ENCODE peak calls at places on chromosome 6, in nine cellular contexts. One of them, this sample, is unnamed.

GRCh38 chr6:22322103-22322882 is 25.5 kb upstream of the PRL start:
- DNase-seq in CD8-positive, alpha-beta T cell: no peak
- DNase-seq in hippocampal formation: no peak
- DNase-seq in putamen: no peak
- DNase-seq in bronchial epithelial cell: no peak
- DNase-seq in GDM1: no peak
- DNase-seq in GM03348: no peak
- DNase-seq in NCI-H1092: no peak
- DNase-seq in GM23248: no peak
- DNase-seq in this sample: no peak

GRCh38 chr6:12587096-12587495 is 129.5 kb upstream of the PHACTR1 start:
- DNase-seq in putamen: no peak
- DNase-seq in GDM1: no peak
- DNase-seq in GM23248: no peak
- DNase-seq in NCI-H1092: no peak
- DNase-seq in bronchial epithelial cell: no peak
- DNase-seq in GM03348: no peak
- DNase-seq in CD8-positive, alpha-beta T cell: no peak
- DNase-seq in hippocampal formation: no peak
- DNase-seq in this sample: no peak

GRCh38 chr6:119446623-119447008 is 97.1 kb upstream of the MAN1A1 start:
- DNase-seq in bronchial epithelial cell: peak; percentile 61
- DNase-seq in CD8-positive, alpha-beta T cell: no peak
- DNase-seq in hippocampal formation: no peak
- DNase-seq in NCI-H1092: no peak
- DNase-seq in putamen: peak; percentile 14
- DNase-seq in GM23248: peak; percentile 51
- DNase-seq in GDM1: no peak
- DNase-seq in GM03348: peak; percentile 46
- DNase-seq in this sample: no peak

GRCh38 chr6:79872986-79873385 is 74.4 kb downstream of the ELOVL4 start:
- DNase-seq in GDM1: no peak
- DNase-seq in bronchial epithelial cell: peak; percentile 99
- DNase-seq in GM23248: peak; percentile 88
- DNase-seq in NCI-H1092: no peak
- DNase-seq in GM03348: peak; percentile 32
- DNase-seq in CD8-positive, alpha-beta T cell: no peak
- DNase-seq in hippocampal formation: no peak
- DNase-seq in putamen: no peak
- DNase-seq in this sample: no peak

GRCh38 chr6:25889877-25890853 is 16.1 kb upstream of the SLC17A3 start:
- DNase-seq in bronchial epithelial cell: peak; percentile 46
- DNase-seq in CD8-positive, alpha-beta T cell: no peak
- DNase-seq in GDM1: no peak
- DNase-seq in hippocampal formation: peak; percentile 4
- DNase-seq in GM03348: peak; percentile 58
- DNase-seq in putamen: peak; percentile 23
- DNase-seq in NCI-H1092: peak; percentile 23
- DNase-seq in GM23248: peak; percentile 66
- DNase-seq in this sample: peak; percentile 40

GRCh38 chr6:32954983-32955802 is 2.3 kb upstream of the HLA-DMA start:
- DNase-seq in GM03348: no peak
- DNase-seq in CD8-positive, alpha-beta T cell: no peak
- DNase-seq in putamen: no peak
- DNase-seq in hippocampal formation: no peak
- DNase-seq in GM23248: peak; percentile 54
- DNase-seq in NCI-H1092: no peak
- DNase-seq in GDM1: peak; percentile 30
- DNase-seq in bronchial epithelial cell: peak; percentile 54
- DNase-seq in this sample: no peak

GRCh38 chr6:137573739-137574138 is 79.5 kb upstream of the OLIG3 start:
- DNase-seq in bronchial epithelial cell: no peak
- DNase-seq in hippocampal formation: no peak
- DNase-seq in NCI-H1092: no peak
- DNase-seq in putamen: no peak
- DNase-seq in GM03348: no peak
- DNase-seq in GDM1: no peak
- DNase-seq in CD8-positive, alpha-beta T cell: no peak
- DNase-seq in GM23248: no peak
- DNase-seq in this sample: no peak

GRCh38 chr6:111032493-111033140 is 50.8 kb downstream of the RPF2 start:
- DNase-seq in putamen: no peak
- DNase-seq in GM03348: no peak
- DNase-seq in bronchial epithelial cell: no peak
- DNase-seq in GDM1: no peak
- DNase-seq in hippocampal formation: no peak
- DNase-seq in GM23248: no peak
- DNase-seq in CD8-positive, alpha-beta T cell: no peak
- DNase-seq in NCI-H1092: no peak
- DNase-seq in this sample: no peak

GRCh38 chr6:37787216-37787615 is 32.3 kb upstream of the ZFAND3 start:
- DNase-seq in GDM1: no peak
- DNase-seq in GM03348: no peak
- DNase-seq in putamen: no peak
- DNase-seq in hippocampal formation: no peak
- DNase-seq in bronchial epithelial cell: no peak
- DNase-seq in NCI-H1092: no peak
- DNase-seq in GM23248: no peak
- DNase-seq in CD8-positive, alpha-beta T cell: no peak
- DNase-seq in this sample: no peak

GRCh38 chr6:133218831-133219230 is 22.3 kb upstream of the EYA4 start:
- DNase-seq in hippocampal formation: no peak
- DNase-seq in GM03348: no peak
- DNase-seq in putamen: no peak
- DNase-seq in GM23248: no peak
- DNase-seq in NCI-H1092: no peak
- DNase-seq in CD8-positive, alpha-beta T cell: no peak
- DNase-seq in GDM1: no peak
- DNase-seq in bronchial epithelial cell: peak; percentile 63
- DNase-seq in this sample: no peak

GRCh38 chr6:42007753-42008528 is 42.4 kb upstream of the TAF8 start:
- DNase-seq in NCI-H1092: no peak
- DNase-seq in GM03348: no peak
- DNase-seq in GM23248: no peak
- DNase-seq in GDM1: peak; percentile 18
- DNase-seq in putamen: no peak
- DNase-seq in hippocampal formation: no peak
- DNase-seq in bronchial epithelial cell: no peak
- DNase-seq in CD8-positive, alpha-beta T cell: peak; percentile 71
- DNase-seq in this sample: no peak

GRCh38 chr6:122712093-122712863 is 67.2 kb upstream of the FABP7 start:
- DNase-seq in CD8-positive, alpha-beta T cell: no peak
- DNase-seq in hippocampal formation: no peak
- DNase-seq in NCI-H1092: no peak
- DNase-seq in putamen: no peak
- DNase-seq in GDM1: no peak
- DNase-seq in GM23248: peak; percentile 13
- DNase-seq in GM03348: no peak
- DNase-seq in bronchial epithelial cell: no peak
- DNase-seq in this sample: no peak

GRCh38 chr6:30819287-30819917 is 64.9 kb upstream of the DDR1 start:
- DNase-seq in CD8-positive, alpha-beta T cell: no peak
- DNase-seq in putamen: no peak
- DNase-seq in hippocampal formation: no peak
- DNase-seq in NCI-H1092: no peak
- DNase-seq in GDM1: no peak
- DNase-seq in GM23248: peak; percentile 87
- DNase-seq in bronchial epithelial cell: peak; percentile 99
- DNase-seq in GM03348: no peak
- DNase-seq in this sample: no peak

GRCh38 chr6:16623029-16623653 is 138.1 kb downstream of the ATXN1 start:
- DNase-seq in NCI-H1092: no peak
- DNase-seq in GM23248: peak; percentile 32
- DNase-seq in putamen: no peak
- DNase-seq in CD8-positive, alpha-beta T cell: no peak
- DNase-seq in GDM1: no peak
- DNase-seq in GM03348: no peak
- DNase-seq in bronchial epithelial cell: peak; percentile 31
- DNase-seq in hippocampal formation: no peak
- DNase-seq in this sample: no peak

GRCh38 chr6:52598123-52598823 is 21.4 kb upstream of the TRAM2 start:
- DNase-seq in putamen: peak; percentile 27
- DNase-seq in GDM1: no peak
- DNase-seq in CD8-positive, alpha-beta T cell: no peak
- DNase-seq in GM03348: peak; percentile 87
- DNase-seq in NCI-H1092: peak; percentile 21
- DNase-seq in hippocampal formation: peak; percentile 22
- DNase-seq in bronchial epithelial cell: peak; percentile 28
- DNase-seq in GM23248: peak; percentile 93
- DNase-seq in this sample: peak; percentile 89

GRCh38 chr6:84774174-84775158 is 10.1 kb upstream of the TBX18 start:
- DNase-seq in CD8-positive, alpha-beta T cell: no peak
- DNase-seq in GDM1: no peak
- DNase-seq in NCI-H1092: no peak
- DNase-seq in hippocampal formation: no peak
- DNase-seq in GM03348: peak; percentile 89
- DNase-seq in putamen: no peak
- DNase-seq in bronchial epithelial cell: peak; percentile 30
- DNase-seq in GM23248: peak; percentile 85
- DNase-seq in this sample: peak; percentile 35

GRCh38 chr6:82767037-82767436 is 298.6 kb downstream of the UBE3D start:
- DNase-seq in bronchial epithelial cell: peak; percentile 31
- DNase-seq in GM23248: no peak
- DNase-seq in GDM1: no peak
- DNase-seq in putamen: no peak
- DNase-seq in GM03348: no peak
- DNase-seq in hippocampal formation: no peak
- DNase-seq in NCI-H1092: no peak
- DNase-seq in CD8-positive, alpha-beta T cell: no peak
- DNase-seq in this sample: no peak

GRCh38 chr6:47788498-47788884 is 6.7 kb downstream of the OPN5 start:
- DNase-seq in GM23248: peak; percentile 7
- DNase-seq in GDM1: no peak
- DNase-seq in putamen: no peak
- DNase-seq in bronchial epithelial cell: no peak
- DNase-seq in CD8-positive, alpha-beta T cell: no peak
- DNase-seq in NCI-H1092: no peak
- DNase-seq in GM03348: no peak
- DNase-seq in hippocampal formation: no peak
- DNase-seq in this sample: no peak

GRCh38 chr6:26216886-26217713 is 129.9 kb downstream of the HFE start:
- DNase-seq in hippocampal formation: peak; percentile 40
- DNase-seq in bronchial epithelial cell: peak; percentile 33
- DNase-seq in GM03348: peak; percentile 54
- DNase-seq in CD8-positive, alpha-beta T cell: peak; percentile 84
- DNase-seq in NCI-H1092: peak; percentile 78
- DNase-seq in GM23248: peak; percentile 92
- DNase-seq in putamen: no peak
- DNase-seq in GDM1: peak; percentile 93
- DNase-seq in this sample: no peak

GRCh38 chr6:151948007-151948745 is 140.7 kb downstream of the ESR1 start:
- DNase-seq in GM03348: peak; percentile 28
- DNase-seq in GDM1: peak; percentile 38
- DNase-seq in putamen: no peak
- DNase-seq in bronchial epithelial cell: no peak
- DNase-seq in GM23248: peak; percentile 8
- DNase-seq in hippocampal formation: no peak
- DNase-seq in CD8-positive, alpha-beta T cell: no peak
- DNase-seq in NCI-H1092: no peak
- DNase-seq in this sample: no peak

GRCh38 chr6:5214570-5215052 is 46.1 kb downstream of the LYRM4 start:
- DNase-seq in GM23248: peak; percentile 28
- DNase-seq in GDM1: peak; percentile 39
- DNase-seq in NCI-H1092: no peak
- DNase-seq in bronchial epithelial cell: peak; percentile 21
- DNase-seq in GM03348: no peak
- DNase-seq in putamen: no peak
- DNase-seq in hippocampal formation: peak; percentile 41
- DNase-seq in CD8-positive, alpha-beta T cell: no peak
- DNase-seq in this sample: peak; percentile 39

GRCh38 chr6:158358450-158359077 is 46.3 kb downstream of the TULP4 start:
- DNase-seq in GM03348: no peak
- DNase-seq in GDM1: no peak
- DNase-seq in NCI-H1092: no peak
- DNase-seq in bronchial epithelial cell: no peak
- DNase-seq in GM23248: no peak
- DNase-seq in hippocampal formation: no peak
- DNase-seq in putamen: no peak
- DNase-seq in CD8-positive, alpha-beta T cell: no peak
- DNase-seq in this sample: no peak

GRCh38 chr6:34916348-34916967 is 27.4 kb downstream of the ANKS1A start:
- DNase-seq in putamen: no peak
- DNase-seq in bronchial epithelial cell: no peak
- DNase-seq in hippocampal formation: no peak
- DNase-seq in GDM1: no peak
- DNase-seq in GM03348: no peak
- DNase-seq in CD8-positive, alpha-beta T cell: no peak
- DNase-seq in GM23248: no peak
- DNase-seq in NCI-H1092: no peak
- DNase-seq in this sample: no peak

GRCh38 chr6:11532097-11532496 is 5.5 kb upstream of the TMEM170B start:
- DNase-seq in CD8-positive, alpha-beta T cell: no peak
- DNase-seq in bronchial epithelial cell: no peak
- DNase-seq in GDM1: no peak
- DNase-seq in GM03348: no peak
- DNase-seq in GM23248: peak; percentile 6
- DNase-seq in hippocampal formation: no peak
- DNase-seq in putamen: no peak
- DNase-seq in NCI-H1092: no peak
- DNase-seq in this sample: no peak

GRCh38 chr6:44538841-44539240 is 151.3 kb downstream of the CDC5L start:
- DNase-seq in hippocampal formation: no peak
- DNase-seq in NCI-H1092: no peak
- DNase-seq in putamen: no peak
- DNase-seq in GM03348: peak; percentile 44
- DNase-seq in bronchial epithelial cell: no peak
- DNase-seq in GDM1: no peak
- DNase-seq in GM23248: no peak
- DNase-seq in CD8-positive, alpha-beta T cell: no peak
- DNase-seq in this sample: no peak

GRCh38 chr6:122578961-122579360 is 31.2 kb upstream of the PKIB start:
- DNase-seq in bronchial epithelial cell: no peak
- DNase-seq in GM03348: no peak
- DNase-seq in hippocampal formation: no peak
- DNase-seq in GDM1: no peak
- DNase-seq in CD8-positive, alpha-beta T cell: no peak
- DNase-seq in GM23248: no peak
- DNase-seq in putamen: no peak
- DNase-seq in NCI-H1092: no peak
- DNase-seq in this sample: no peak

GRCh38 chr6:133835901-133836300 is 53.0 kb upstream of the TCF21 start:
- DNase-seq in NCI-H1092: no peak
- DNase-seq in GM03348: no peak
- DNase-seq in CD8-positive, alpha-beta T cell: no peak
- DNase-seq in hippocampal formation: no peak
- DNase-seq in bronchial epithelial cell: no peak
- DNase-seq in putamen: no peak
- DNase-seq in GDM1: no peak
- DNase-seq in GM23248: peak; percentile 26
- DNase-seq in this sample: no peak

This sample was measured in SK-N-DZ.